ENCODE peak calls at places on chromosomes 4 and X, in eight cellular contexts. One of them, this sample, is unnamed. For H3K9me3, the result is how much of the 10 kb centered on the place peaks cover.

GRCh38 chr4:86048426-86048825 is 311.4 kb downstream of the MAPK10 start:
- DNase-seq in thyroid gland: no peak
- DNase-seq in right atrium auricular region: no peak
- DNase-seq in ovary: no peak
- DNase-seq in AG04450: no peak
- DNase-seq in upper lobe of right lung: no peak
- DNase-seq in upper lobe of left lung: no peak
- DNase-seq in cardiac muscle cell: no peak
- DNase-seq in this sample: no peak

GRCh38 chrX:104104676-104105075 is 7.6 kb upstream of the ZCCHC18 start:
- DNase-seq in thyroid gland: no peak
- DNase-seq in upper lobe of right lung: no peak
- DNase-seq in upper lobe of left lung: no peak
- DNase-seq in AG04450: no peak
- DNase-seq in cardiac muscle cell: no peak
- DNase-seq in right atrium auricular region: no peak
- DNase-seq in ovary: no peak
- DNase-seq in this sample: no peak

GRCh38 chr4:125388653-125389052 is 73.9 kb downstream of the FAT4 start:
- DNase-seq in right atrium auricular region: no peak
- DNase-seq in upper lobe of right lung: no peak
- DNase-seq in AG04450: peak
- DNase-seq in upper lobe of left lung: no peak
- DNase-seq in thyroid gland: no peak
- DNase-seq in ovary: no peak
- DNase-seq in cardiac muscle cell: peak
- DNase-seq in this sample: no peak

GRCh38 chr4:32117696-32118095 is 1397.5 kb downstream of the PCDH7 start:
- DNase-seq in cardiac muscle cell: no peak
- DNase-seq in upper lobe of left lung: no peak
- DNase-seq in upper lobe of right lung: no peak
- DNase-seq in AG04450: no peak
- DNase-seq in right atrium auricular region: no peak
- DNase-seq in ovary: no peak
- DNase-seq in thyroid gland: no peak
- DNase-seq in this sample: no peak

GRCh38 chr4:82428526-82428968 is 1.7 kb downstream of the HNRNPDL start:
- DNase-seq in AG04450: no peak
- DNase-seq in right atrium auricular region: no peak
- DNase-seq in thyroid gland: no peak
- DNase-seq in upper lobe of left lung: no peak
- DNase-seq in cardiac muscle cell: no peak
- DNase-seq in ovary: no peak
- DNase-seq in upper lobe of right lung: no peak
- DNase-seq in this sample: no peak

GRCh38 chr4:21885241-21885640 is 63.3 kb downstream of the KCNIP4 start:
- DNase-seq in cardiac muscle cell: peak
- DNase-seq in AG04450: no peak
- DNase-seq in upper lobe of right lung: no peak
- DNase-seq in right atrium auricular region: no peak
- DNase-seq in ovary: no peak
- DNase-seq in upper lobe of left lung: no peak
- DNase-seq in thyroid gland: no peak
- DNase-seq in this sample: no peak

GRCh38 chr4:11720292-11720691 is 291.6 kb upstream of the HS3ST1 start:
- DNase-seq in ovary: no peak
- DNase-seq in right atrium auricular region: no peak
- DNase-seq in upper lobe of left lung: no peak
- DNase-seq in upper lobe of right lung: no peak
- DNase-seq in AG04450: no peak
- DNase-seq in thyroid gland: no peak
- DNase-seq in cardiac muscle cell: peak
- DNase-seq in this sample: no peak

GRCh38 chrX:118356154-118356701 is 10.3 kb downstream of the WDR44 start:
- DNase-seq in AG04450: no peak
- DNase-seq in cardiac muscle cell: no peak
- DNase-seq in thyroid gland: no peak
- DNase-seq in ovary: no peak
- DNase-seq in upper lobe of right lung: no peak
- DNase-seq in right atrium auricular region: no peak
- DNase-seq in upper lobe of left lung: no peak
- DNase-seq in this sample: no peak

GRCh38 chr4:56505269-56506109 is at the start of gene ARL9:
- DNase-seq in ovary: peak
- DNase-seq in upper lobe of right lung: peak
- DNase-seq in upper lobe of left lung: peak
- DNase-seq in thyroid gland: peak
- DNase-seq in cardiac muscle cell: peak
- DNase-seq in AG04450: peak
- DNase-seq in right atrium auricular region: peak
- DNase-seq in this sample: peak

GRCh38 chr4:158201310-158201709 is 9.0 kb upstream of the TMEM144 start:
- DNase-seq in thyroid gland: no peak
- DNase-seq in AG04450: no peak
- DNase-seq in ovary: no peak
- DNase-seq in cardiac muscle cell: no peak
- DNase-seq in upper lobe of right lung: no peak
- DNase-seq in upper lobe of left lung: no peak
- DNase-seq in right atrium auricular region: no peak
- DNase-seq in this sample: no peak

GRCh38 chr4:173448557-173448918 is 49.6 kb upstream of the SCRG1 start:
- DNase-seq in ovary: no peak
- DNase-seq in thyroid gland: no peak
- DNase-seq in cardiac muscle cell: no peak
- DNase-seq in upper lobe of right lung: no peak
- DNase-seq in AG04450: no peak
- DNase-seq in right atrium auricular region: no peak
- DNase-seq in upper lobe of left lung: no peak
- DNase-seq in this sample: no peak

GRCh38 chr4:112509243-112510190 is 6.5 kb downstream of the NEUROG2 start:
- DNase-seq in cardiac muscle cell: no peak
- DNase-seq in thyroid gland: no peak
- DNase-seq in AG04450: no peak
- DNase-seq in upper lobe of left lung: no peak
- DNase-seq in ovary: no peak
- DNase-seq in right atrium auricular region: no peak
- DNase-seq in upper lobe of right lung: no peak
- DNase-seq in this sample: no peak

GRCh38 chr4:64230709-64231310 is 178.4 kb downstream of the TECRL start:
- DNase-seq in ovary: no peak
- DNase-seq in right atrium auricular region: no peak
- DNase-seq in upper lobe of left lung: no peak
- DNase-seq in thyroid gland: no peak
- DNase-seq in cardiac muscle cell: peak
- DNase-seq in upper lobe of right lung: no peak
- DNase-seq in AG04450: no peak
- DNase-seq in this sample: no peak

GRCh38 chrX:72121381-72121780 is 10.3 kb downstream of the RTL5 start:
- DNase-seq in cardiac muscle cell: peak
- DNase-seq in AG04450: peak
- DNase-seq in ovary: peak
- DNase-seq in thyroid gland: peak
- DNase-seq in upper lobe of left lung: peak
- DNase-seq in right atrium auricular region: peak
- DNase-seq in upper lobe of right lung: peak
- DNase-seq in this sample: peak

GRCh38 chrX:15151267-15152196 is 118.4 kb downstream of the ASB9 start:
- DNase-seq in thyroid gland: no peak
- DNase-seq in right atrium auricular region: no peak
- DNase-seq in cardiac muscle cell: no peak
- DNase-seq in upper lobe of right lung: no peak
- DNase-seq in upper lobe of left lung: no peak
- DNase-seq in ovary: no peak
- DNase-seq in AG04450: no peak
- DNase-seq in this sample: no peak

DNA sequence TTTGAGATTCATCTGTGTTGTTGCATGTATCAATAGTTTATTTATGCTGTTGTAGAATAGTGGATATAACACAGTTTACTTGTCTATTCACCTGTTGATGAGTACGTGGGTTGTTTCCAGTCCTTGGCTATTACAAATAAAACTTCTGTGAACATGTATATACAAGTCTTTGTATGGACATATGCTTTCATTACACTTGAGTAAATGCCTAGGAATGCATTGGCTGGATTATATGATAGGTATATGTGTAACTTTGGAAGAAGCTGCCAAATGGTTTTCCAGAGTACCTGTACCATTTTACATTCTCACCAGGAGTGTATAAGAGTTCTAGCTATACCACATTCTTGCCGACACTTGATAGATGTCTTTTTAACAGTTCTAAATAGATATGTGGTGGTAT is 16.5 kb downstream of the ART3 start:
- DNase-seq in right atrium auricular region: no peak
- DNase-seq in cardiac muscle cell: no peak
- DNase-seq in thyroid gland: no peak
- DNase-seq in upper lobe of right lung: no peak
- DNase-seq in ovary: no peak
- DNase-seq in AG04450: no peak
- DNase-seq in upper lobe of left lung: no peak
- DNase-seq in this sample: no peak
- TF ChIP-seq CTCF in right atrium auricular region: no peak
- TF ChIP-seq CTCF in cardiac muscle cell: no peak
- TF ChIP-seq CTCF in thyroid gland: no peak
- TF ChIP-seq CTCF in upper lobe of right lung: no peak
- TF ChIP-seq CTCF in ovary: no peak
- TF ChIP-seq CTCF in AG04450: no peak
- TF ChIP-seq CTCF in upper lobe of left lung: no peak
- TF ChIP-seq CTCF in this sample: no peak

GRCh38 chr4:170214101-170214500 is 124.3 kb upstream of the AADAT start:
- DNase-seq in ovary: no peak
- DNase-seq in cardiac muscle cell: no peak
- DNase-seq in thyroid gland: no peak
- DNase-seq in right atrium auricular region: no peak
- DNase-seq in upper lobe of right lung: no peak
- DNase-seq in upper lobe of left lung: no peak
- DNase-seq in AG04450: no peak
- DNase-seq in this sample: no peak
- H3K9me3 ChIP-seq in ovary: under half
- H3K9me3 ChIP-seq in cardiac muscle cell: under half
- H3K9me3 ChIP-seq in thyroid gland: under half
- H3K9me3 ChIP-seq in right atrium auricular region: under half
- H3K9me3 ChIP-seq in upper lobe of right lung: under half
- H3K9me3 ChIP-seq in upper lobe of left lung: under half
- H3K9me3 ChIP-seq in AG04450: under half
- H3K9me3 ChIP-seq in this sample: under half

GRCh38 chr4:8333726-8334460 is 64.3 kb downstream of the HTRA3 start:
- DNase-seq in cardiac muscle cell: no peak
- DNase-seq in right atrium auricular region: no peak
- DNase-seq in upper lobe of left lung: no peak
- DNase-seq in AG04450: no peak
- DNase-seq in ovary: no peak
- DNase-seq in thyroid gland: peak
- DNase-seq in upper lobe of right lung: peak
- DNase-seq in this sample: no peak

GRCh38 chr4:8330821-8331566 is 61.4 kb downstream of the HTRA3 start:
- DNase-seq in ovary: peak
- DNase-seq in upper lobe of left lung: no peak
- DNase-seq in AG04450: no peak
- DNase-seq in upper lobe of right lung: peak
- DNase-seq in thyroid gland: peak
- DNase-seq in right atrium auricular region: peak
- DNase-seq in cardiac muscle cell: peak
- DNase-seq in this sample: no peak

GRCh38 chr4:8331567-8331955 is 62.0 kb downstream of the HTRA3 start:
- DNase-seq in right atrium auricular region: no peak
- DNase-seq in upper lobe of left lung: no peak
- DNase-seq in cardiac muscle cell: no peak
- DNase-seq in upper lobe of right lung: peak
- DNase-seq in ovary: no peak
- DNase-seq in thyroid gland: no peak
- DNase-seq in AG04450: no peak
- DNase-seq in this sample: no peak

GRCh38 chr4:8332891-8333331 is 63.4 kb downstream of the HTRA3 start:
- DNase-seq in upper lobe of left lung: no peak
- DNase-seq in upper lobe of right lung: peak
- DNase-seq in cardiac muscle cell: no peak
- DNase-seq in AG04450: no peak
- DNase-seq in thyroid gland: peak
- DNase-seq in ovary: no peak
- DNase-seq in right atrium auricular region: no peak
- DNase-seq in this sample: no peak

DNA sequence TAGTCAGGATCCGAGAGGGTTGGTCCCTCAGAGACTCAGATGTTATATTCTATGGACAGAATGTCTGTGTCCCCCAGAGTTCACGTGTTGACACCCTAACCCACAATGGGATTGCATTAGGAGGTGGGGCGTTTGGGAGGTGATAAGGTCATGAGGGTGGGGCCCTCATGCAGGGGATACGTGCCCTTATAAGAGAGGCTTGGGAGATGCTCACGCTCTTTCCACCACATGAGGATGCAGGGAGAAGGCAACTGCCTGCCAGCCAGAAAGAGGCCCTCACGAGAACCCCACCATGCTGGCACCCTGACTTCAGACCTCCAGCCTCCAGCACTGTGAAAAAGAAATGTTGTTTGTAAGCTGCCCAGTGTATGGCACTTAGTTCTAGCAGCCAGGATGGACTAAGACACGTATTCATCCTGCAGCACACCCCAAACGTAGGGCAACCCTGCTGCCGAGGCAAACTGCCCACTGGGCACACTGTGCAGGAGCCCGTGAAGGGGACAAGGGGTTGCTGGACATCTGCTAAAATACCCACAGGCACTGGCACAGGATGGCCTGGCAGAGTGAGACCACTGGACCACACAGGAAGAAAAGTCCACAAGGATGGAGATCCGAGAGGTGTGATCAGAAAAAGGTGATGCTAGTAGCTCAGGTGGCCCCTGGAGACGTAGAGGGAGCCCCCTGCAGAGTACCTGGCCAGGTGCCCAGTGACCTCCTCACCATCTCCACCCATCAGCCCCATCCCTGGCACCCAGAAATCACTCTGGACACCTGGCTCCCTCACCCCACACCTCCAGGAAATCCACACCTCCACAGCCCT is 62.7 kb downstream of the HTRA3 start:
- DNase-seq in ovary: no peak
- DNase-seq in upper lobe of right lung: peak
- DNase-seq in upper lobe of left lung: no peak
- DNase-seq in right atrium auricular region: no peak
- DNase-seq in thyroid gland: no peak
- DNase-seq in cardiac muscle cell: no peak
- DNase-seq in AG04450: no peak
- DNase-seq in this sample: no peak
- H3K27ac ChIP-seq in ovary: no peak
- H3K27ac ChIP-seq in upper lobe of right lung: no peak
- H3K27ac ChIP-seq in upper lobe of left lung: no peak
- H3K27ac ChIP-seq in right atrium auricular region: peak
- H3K27ac ChIP-seq in thyroid gland: no peak
- H3K27ac ChIP-seq in cardiac muscle cell: no peak
- H3K27ac ChIP-seq in AG04450: no peak
- H3K27ac ChIP-seq in this sample: no peak

GRCh38 chr4:177921715-177922114 is 479.5 kb upstream of the AGA start:
- DNase-seq in thyroid gland: no peak
- DNase-seq in right atrium auricular region: no peak
- DNase-seq in upper lobe of left lung: no peak
- DNase-seq in cardiac muscle cell: no peak
- DNase-seq in AG04450: no peak
- DNase-seq in upper lobe of right lung: no peak
- DNase-seq in ovary: no peak
- DNase-seq in this sample: no peak
- TF ChIP-seq CTCF in thyroid gland: no peak
- TF ChIP-seq CTCF in right atrium auricular region: no peak
- TF ChIP-seq CTCF in upper lobe of left lung: no peak
- TF ChIP-seq CTCF in cardiac muscle cell: no peak
- TF ChIP-seq CTCF in AG04450: no peak
- TF ChIP-seq CTCF in upper lobe of right lung: no peak
- TF ChIP-seq CTCF in ovary: no peak
- TF ChIP-seq CTCF in this sample: no peak

This sample was measured in CD4-positive, alpha-beta T cell.